ENCODE peak calls at places on chromosome 7, in four cellular contexts. K is AG04450, M is heart right ventricle, G is PC-3. C is an unnamed sample.

GRCh38 chr7:12683678-12684077 is 3.8 kb upstream of the ARL4A start:
- DNase-seq in G (peak; percentile 18), K (no peak), M (no peak), C (no peak)

GRCh38 chr7:135557455-135558336 is at the start of gene NUP205:
- DNase-seq in G (peak; percentile 74), M (peak; percentile 69), K (peak; percentile 37), C (peak; percentile 29)

GRCh38 chr7:81956520-81956919 is 186.7 kb upstream of the HGF start:
- DNase-seq in M (no peak), G (peak; percentile 68), K (peak; percentile 32), C (no peak)

GRCh38 chr7:116438274-116438673 is 61.3 kb upstream of the CAV2 start:
- DNase-seq in K (no peak), M (no peak), G (peak; percentile 52), C (no peak)

GRCh38 chr7:95046494-95047240 is 139.3 kb downstream of the PPP1R9A start:
- DNase-seq in M (no peak), K (no peak), G (no peak), C (no peak)

GRCh38 chr7:149595541-149595940 is 97.9 kb upstream of the ZNF746 start:
- DNase-seq in G (no peak), K (no peak), M (no peak), C (no peak)

GRCh38 chr7:108613147-108613948 is 43.7 kb downstream of the DNAJB9 start:
- DNase-seq in G (peak; percentile 78), K (no peak), M (no peak), C (no peak)

GRCh38 chr7:121262969-121263368 is 65.8 kb upstream of the WNT16 start:
- DNase-seq in M (no peak), K (no peak), G (no peak), C (no peak)

GRCh38 chr7:151485006-151485732 is 34.5 kb downstream of the RHEB start:
- DNase-seq in G (peak; percentile 68), M (no peak), K (peak; percentile 36), C (no peak)

GRCh38 chr7:96319444-96319843 is 2.5 kb downstream of the SLC25A13 start:
- DNase-seq in M (no peak), G (no peak), K (no peak), C (no peak)

GRCh38 chr7:51040777-51041176 is 258.1 kb upstream of the GRB10 start:
- DNase-seq in K (no peak), G (no peak), M (no peak), C (no peak)

GRCh38 chr7:49229246-49229645 is 304.9 kb downstream of the CDC14C start:
- DNase-seq in K (no peak), M (no peak), G (no peak), C (no peak)

GRCh38 chr7:91098566-91098965 is 165.7 kb upstream of the FZD1 start:
- DNase-seq in M (no peak), G (no peak), K (no peak), C (no peak)

GRCh38 chr7:13988765-13989137 is 715 bp downstream of the ETV1 start:
- DNase-seq in G (peak; percentile 40), K (no peak), M (no peak), C (no peak)

GRCh38 chr7:116197355-116197754 is 13.0 kb upstream of the TES start:
- DNase-seq in G (no peak), K (no peak), M (no peak), C (no peak)

GRCh38 chr7:29851487-29851886 is 45.2 kb downstream of the WIPF3 start:
- DNase-seq in M (peak; percentile 33), K (no peak), G (no peak), C (peak; percentile 52)

GRCh38 chr7:65475040-65475726 is 101.5 kb downstream of the ZNF92 start:
- DNase-seq in K (no peak), M (no peak), G (no peak), C (no peak)

GRCh38 chr7:22356010-22356854 is 722 bp downstream of the RAPGEF5 start:
- DNase-seq in G (peak; percentile 26), M (no peak), K (no peak), C (no peak)

GRCh38 chr7:76423666-76424412 is 911 bp upstream of the ZP3 start:
- DNase-seq in G (no peak), K (no peak), M (no peak), C (no peak)

GRCh38 chr7:151550601-151551286 is 31.0 kb upstream of the RHEB start:
- DNase-seq in M (no peak), G (peak; percentile 59), K (peak; percentile 79), C (no peak)

GRCh38 chr7:155339474-155339873 is 41.8 kb downstream of the INSIG1 start:
- DNase-seq in G (no peak), M (no peak), K (no peak), C (no peak)

GRCh38 chr7:41967156-41967555 is 264.3 kb upstream of the INHBA start:
- DNase-seq in K (no peak), M (no peak), G (peak; percentile 69), C (no peak)

GRCh38 chr7:155408657-155409586 is 49.0 kb upstream of the EN2 start:
- DNase-seq in M (no peak), G (no peak), K (no peak), C (no peak)

GRCh38 chr7:80563561-80564327 is 51.9 kb upstream of the GNAT3 start:
- DNase-seq in M (no peak), G (peak; percentile 21), K (no peak), C (no peak)

GRCh38 chr7:123711832-123712293 is 36.9 kb downstream of the WASL start:
- DNase-seq in K (no peak), G (no peak), M (no peak), C (no peak)

GRCh38 chr7:815284-816216 is 16.7 kb upstream of the SUN1 start:
- DNase-seq in M (peak; percentile 50), K (no peak), G (peak; percentile 27), C (no peak)
- H3K27ac ChIP-seq in M (peak overlapping the region; percentile 96), K (no peak overlapping the region), G (peak overlapping the region; percentile 34), C (peak overlapping the region; percentile 99)

GRCh38 chr7:100835903-100836811 is 8.8 kb upstream of the EPHB4 start:
- DNase-seq in M (peak; percentile 69), G (no peak), K (no peak), C (no peak)
- H3K4me3 ChIP-seq in M (peak overlapping the region; percentile 52), G (no peak overlapping the region), K (no peak overlapping the region), C (peak overlapping the region; percentile 62)

GRCh38 chr7:2645274-2645868 is 13.6 kb downstream of the TTYH3 start:
- DNase-seq in K (no peak), M (no peak), G (no peak), C (no peak)
- H3K27ac ChIP-seq in K (no peak overlapping the region), M (no peak overlapping the region), G (no peak overlapping the region), C (no peak overlapping the region)

GRCh38 chr7:130959743-130960207 is 225.8 kb upstream of the KLF14 start:
- DNase-seq in K (no peak), M (no peak), G (peak; percentile 35), C (no peak)

GRCh38 chr7:130962109-130962508 is 228.1 kb upstream of the KLF14 start:
- DNase-seq in G (no peak), M (no peak), K (no peak), C (no peak)

GRCh38 chr7:130961128-130961601 is 227.2 kb upstream of the KLF14 start:
- DNase-seq in G (no peak), K (no peak), M (no peak), C (no peak)

GRCh38 chr7:130958846-130959245 is 224.8 kb upstream of the KLF14 start:
- DNase-seq in K (no peak), M (no peak), G (no peak), C (no peak)

GRCh38 chr7:130960208-130960988 is 226.4 kb upstream of the KLF14 start:
- DNase-seq in G (peak; percentile 95), M (no peak), K (peak; percentile 96), C (no peak)
- H3K4me3 ChIP-seq in G (peak overlapping the region; percentile 36), M (no peak overlapping the region), K (peak overlapping the region; percentile 47), C (no peak overlapping the region)

GRCh38 chr7:104926905-104927454 is 87.0 kb upstream of the KMT2E start:
- DNase-seq in M (no peak), K (no peak), G (no peak), C (no peak)

GRCh38 chr7:104926189-104926904 is 87.7 kb upstream of the KMT2E start:
- DNase-seq in G (no peak), K (no peak), M (no peak), C (no peak)

GRCh38 chr7:104921596-104921995 is 92.4 kb upstream of the KMT2E start:
- DNase-seq in M (no peak), G (no peak), K (no peak), C (no peak)

GRCh38 chr7:104923010-104923421 is 91.0 kb upstream of the KMT2E start:
- DNase-seq in G (peak; percentile 86), M (peak; percentile 51), K (peak; percentile 59), C (peak; percentile 47)

GRCh38 chr7:104922187-104923009 is 91.6 kb upstream of the KMT2E start:
- DNase-seq in K (peak; percentile 20), M (no peak), G (no peak), C (no peak)
- H3K27ac ChIP-seq in K (no peak overlapping the region), M (peak overlapping the region; percentile 68), G (no peak overlapping the region), C (no peak overlapping the region)

C was measured in gastrocnemius medialis.